ENCODE peak calls at places on chromosome 20, in eight cellular contexts. F, T, V, X, J, I, L and Y are unnamed samples.

GRCh38 chr20:10863337-10864060 is 189.7 kb upstream of the JAG1 start:
- DNase-seq in X (no peak), F (no peak), T (no peak), L (no peak), J (peak), I (no peak), V (no peak), Y (no peak)

GRCh38 chr20:10462516-10462915 is 27.4 kb downstream of the SLX4IP start:
- DNase-seq in F (no peak), T (no peak), X (no peak), V (no peak), I (no peak), L (no peak), J (no peak), Y (no peak)

GRCh38 chr20:3759316-3759715 is 8.2 kb downstream of the ADISSP start:
- DNase-seq in L (no peak), V (no peak), T (no peak), I (no peak), J (no peak), X (no peak), F (no peak), Y (no peak)

GRCh38 chr20:31522756-31523155 is 8.5 kb downstream of the HM13 start:
- DNase-seq in J (no peak), I (no peak), X (no peak), L (no peak), T (no peak), V (no peak), F (no peak), Y (no peak)

GRCh38 chr20:38119446-38119845 is 45.6 kb downstream of the TGM2 start:
- DNase-seq in T (no peak), I (peak), X (no peak), L (no peak), F (peak), J (no peak), V (no peak), Y (no peak)

GRCh38 chr20:36273414-36274247 is 32.5 kb upstream of the DLGAP4 start:
- DNase-seq in J (no peak), T (no peak), I (peak), L (no peak), X (peak), F (no peak), V (no peak), Y (no peak)

GRCh38 chr20:4684837-4685413 is 36.8 kb upstream of the PRND start:
- DNase-seq in F (no peak), T (no peak), L (no peak), I (no peak), V (peak), J (no peak), X (no peak), Y (no peak)

GRCh38 chr20:62148908-62149314 is 5.3 kb downstream of the SS18L1 start:
- DNase-seq in J (no peak), L (no peak), V (no peak), F (no peak), I (no peak), X (no peak), T (no peak), Y (no peak)

GRCh38 chr20:1338096-1338495 is 9.2 kb upstream of the SDCBP2 start:
- DNase-seq in V (no peak), T (no peak), F (no peak), L (no peak), X (no peak), I (no peak), J (no peak), Y (no peak)

GRCh38 chr20:208937-209566 is 18.0 kb upstream of the DEFB129 start:
- DNase-seq in J (no peak), L (no peak), I (no peak), X (peak), V (no peak), F (no peak), T (peak), Y (no peak)

GRCh38 chr20:63879264-63879663 is 14.2 kb downstream of the TPD52L2 start:
- DNase-seq in X (no peak), V (no peak), L (no peak), F (no peak), J (no peak), T (no peak), I (no peak), Y (no peak)

GRCh38 chr20:6744805-6745204 is 22.7 kb upstream of the BMP2 start:
- DNase-seq in F (no peak), I (no peak), L (no peak), X (no peak), J (no peak), T (no peak), V (no peak), Y (no peak)

GRCh38 chr20:18138639-18139583 is 1.2 kb downstream of the KAT14 start:
- DNase-seq in L (no peak), X (no peak), T (no peak), V (no peak), J (no peak), F (no peak), I (no peak), Y (no peak)
- H3K27ac ChIP-seq in L (no peak), X (no peak), T (peak), V (no peak), J (no peak), F (peak), I (no peak), Y (no peak)

DNA sequence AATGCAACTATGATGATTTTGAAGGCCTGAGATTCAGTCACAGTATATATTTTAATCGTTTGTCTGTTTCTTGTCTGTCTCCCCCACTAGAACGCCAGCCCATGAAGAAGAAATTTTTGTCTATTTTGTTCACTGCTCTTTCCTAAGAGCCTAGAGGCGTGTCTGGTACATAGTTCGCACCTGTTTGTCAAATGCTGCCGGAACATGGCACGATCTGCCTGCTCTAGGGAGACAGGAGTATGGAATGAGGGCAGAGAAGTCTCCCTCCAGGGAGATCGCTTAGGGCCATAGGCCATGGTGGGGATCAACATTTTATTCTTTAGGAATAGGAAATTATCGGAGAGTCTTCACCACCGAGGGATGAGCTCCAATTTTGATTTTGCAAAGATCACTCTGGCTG is 84.7 kb upstream of the EYA2 start:
- DNase-seq in F (no peak), V (no peak), I (no peak), X (no peak), J (no peak), L (no peak), T (no peak), Y (no peak)
- H3K27ac ChIP-seq in F (no peak), V (no peak), I (no peak), X (no peak), J (no peak), L (no peak), T (no peak), Y (no peak)

DNA sequence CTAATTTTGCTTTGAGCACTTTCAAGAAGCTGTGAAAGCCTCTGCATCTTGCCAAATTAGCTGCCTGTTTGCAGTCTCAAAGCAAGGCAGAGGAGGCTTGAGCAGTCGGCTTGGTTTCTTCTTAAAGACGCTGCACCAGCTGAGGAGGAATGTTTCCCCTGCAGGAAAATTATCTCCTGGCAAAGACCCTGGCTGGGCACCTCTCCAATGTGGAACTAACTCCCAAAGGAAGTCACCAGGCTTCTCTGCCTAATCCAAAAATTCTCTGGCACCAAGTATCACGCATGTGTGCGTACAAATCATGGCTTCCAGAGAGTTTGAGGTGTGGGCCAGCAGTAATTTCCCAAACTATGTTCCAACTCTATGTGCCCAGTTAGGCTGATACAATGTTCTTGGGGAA is 176.2 kb downstream of the KIF16B start:
- DNase-seq in L (no peak), V (peak), T (no peak), F (no peak), X (no peak), I (peak), J (peak), Y (peak)
- H3K27ac ChIP-seq in L (no peak), V (no peak), T (no peak), F (no peak), X (no peak), I (no peak), J (no peak), Y (peak)

GRCh38 chr20:41334036-41334435 is 6.6 kb upstream of the LPIN3 start:
- DNase-seq in T (no peak), V (no peak), I (no peak), J (no peak), L (no peak), F (no peak), X (no peak), Y (no peak)
- H3K27ac ChIP-seq in T (no peak), V (no peak), I (no peak), J (peak), L (no peak), F (peak), X (no peak), Y (no peak)

GRCh38 chr20:41249781-41250281 is 67.7 kb downstream of the ZHX3 start:
- DNase-seq in X (peak), J (peak), V (peak), L (no peak), I (no peak), T (no peak), F (no peak), Y (no peak)
- H3K27ac ChIP-seq in X (no peak), J (peak), V (peak), L (no peak), I (peak), T (no peak), F (peak), Y (peak)

DNA sequence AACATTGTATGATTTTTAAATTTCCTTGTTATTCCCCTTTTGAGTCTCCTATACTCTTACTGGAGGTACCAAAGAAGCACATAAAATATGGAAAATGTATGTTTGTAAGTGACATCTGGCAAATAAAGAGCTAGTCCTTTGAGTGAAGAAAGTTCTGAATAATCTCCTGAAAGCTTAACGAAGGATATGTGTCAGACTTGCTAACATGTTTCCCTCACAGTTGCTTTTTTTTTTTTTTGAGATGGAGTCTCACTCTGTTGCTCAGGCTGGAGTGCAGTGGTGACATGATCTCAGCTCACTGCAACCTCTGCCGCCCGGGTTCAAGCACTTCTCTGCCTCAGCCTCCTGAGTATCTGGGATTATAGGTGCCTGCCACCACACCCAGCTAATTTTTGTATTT is 63.6 kb downstream of the STK4 start:
- DNase-seq in X (no peak), L (no peak), F (no peak), T (no peak), V (no peak), I (no peak), J (no peak), Y (no peak)
- H3K27ac ChIP-seq in X (no peak), L (no peak), F (no peak), T (no peak), V (no peak), I (no peak), J (no peak), Y (no peak)

DNA sequence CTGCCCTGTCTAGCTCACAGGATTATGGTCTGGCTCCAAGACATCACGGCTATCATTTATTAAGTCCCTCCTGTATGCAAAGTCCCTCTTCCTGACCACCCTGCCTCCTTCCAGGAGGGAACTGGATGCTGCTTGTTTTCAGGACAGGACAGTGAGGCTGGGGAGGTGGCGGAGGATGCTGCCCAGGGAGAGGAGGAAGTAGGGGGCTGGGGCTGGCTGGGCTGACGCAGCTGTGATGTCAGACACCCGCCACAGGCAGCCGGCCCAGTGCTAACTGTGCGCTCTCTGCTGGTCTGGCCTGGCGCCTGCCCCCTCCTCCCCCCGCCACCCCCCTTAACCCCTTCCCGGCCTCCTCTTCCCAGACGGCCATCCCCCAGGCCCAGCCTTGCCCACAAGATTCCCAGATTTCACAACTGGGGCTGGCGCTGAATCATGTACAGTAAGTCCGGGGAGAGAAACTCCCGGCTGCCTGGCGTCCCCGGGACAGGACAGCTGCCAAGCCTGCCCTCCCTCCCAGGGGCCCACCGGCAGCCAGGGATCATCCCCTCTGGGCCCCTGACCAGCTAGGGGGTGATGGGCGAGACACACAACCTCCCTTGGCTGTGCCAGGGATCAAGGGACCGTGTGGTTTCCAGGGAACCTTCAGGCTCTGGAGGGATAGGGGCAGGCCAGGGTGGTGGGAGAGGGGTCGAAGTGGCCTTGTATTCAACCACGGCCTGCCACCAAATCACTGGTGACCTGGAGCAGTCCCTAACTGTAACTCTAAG is 118.1 kb downstream of the CEBPB start:
- DNase-seq in F (peak), I (peak), J (peak), X (peak), V (peak), T (no peak), L (no peak), Y (peak)
- H3K27ac ChIP-seq in F (peak), I (peak), J (peak), X (no peak), V (peak), T (no peak), L (no peak), Y (peak)

GRCh38 chr20:32971703-32972161 is 32.5 kb downstream of the SUN5 start:
- DNase-seq in J (peak), T (peak), L (no peak), F (no peak), V (no peak), X (peak), I (no peak), Y (no peak)

GRCh38 chr20:32970115-32970972 is 33.9 kb downstream of the SUN5 start:
- DNase-seq in I (peak), X (no peak), F (no peak), T (no peak), V (no peak), L (no peak), J (peak), Y (no peak)

GRCh38 chr20:32972181-32973076 is 31.8 kb downstream of the SUN5 start:
- DNase-seq in F (no peak), I (no peak), V (no peak), T (peak), J (peak), X (no peak), L (peak), Y (no peak)

GRCh38 chr20:32969356-32970114 is 34.7 kb downstream of the SUN5 start:
- DNase-seq in X (no peak), J (peak), I (peak), V (no peak), L (no peak), T (no peak), F (no peak), Y (no peak)

GRCh38 chr20:32970973-32971300 is 33.3 kb downstream of the SUN5 start:
- DNase-seq in X (no peak), V (no peak), L (no peak), F (no peak), I (no peak), T (no peak), J (peak), Y (no peak)
- H3K27ac ChIP-seq in X (no peak), V (no peak), L (peak), F (no peak), I (no peak), T (peak), J (no peak), Y (no peak)